ENCODE peak calls at places on chromosomes 7 and 10, in nine cellular contexts. R is IMR-90, L is neural progenitor cell, Q is PC-3, G is neuronal stem cell, K is cardiac fibroblast, P is GM12865, X is cardiac muscle cell, C is mammary epithelial cell. J is an unnamed sample.

GRCh38 chr10:15279236-15279635 is 91.9 kb downstream of the FAM171A1 start:
- DNase-seq in R (no peak), L (no peak), Q (no peak), G (no peak), K (no peak), P (no peak), X (no peak), C (no peak), J (no peak)

GRCh38 chr7:151801782-151802468 is 75.0 kb downstream of the PRKAG2 start:
- DNase-seq in R (no peak), L (no peak), Q (no peak), G (no peak), K (no peak), P (no peak), X (no peak), C (no peak), J (no peak)

GRCh38 chr7:149719050-149719899 is 54.1 kb downstream of the ZNF467 start:
- DNase-seq in R (peak; percentile 76), L (no peak), Q (no peak), G (no peak), K (peak; percentile 60), P (no peak), X (no peak), C (peak; percentile 16), J (peak; percentile 75)

GRCh38 chr10:131224106-131224505 is 87.4 kb downstream of the TCERG1L start:
- DNase-seq in R (no peak), L (no peak), Q (no peak), G (no peak), K (no peak), P (no peak), X (no peak), C (no peak), J (no peak)

GRCh38 chr7:155997431-155998327 is 185.4 kb upstream of the SHH start:
- DNase-seq in R (no peak), L (no peak), Q (no peak), G (no peak), K (no peak), P (no peak), X (no peak), C (no peak), J (no peak)

GRCh38 chr10:133335238-133336122 is 1.2 kb downstream of the CALY start:
- DNase-seq in R (peak; percentile 61), L (peak; percentile 84), Q (peak; percentile 8), G (peak; percentile 70), K (peak; percentile 78), P (peak; percentile 64), X (no peak), C (no peak), J (peak; percentile 73)

GRCh38 chr7:140289804-140290203 is 108.5 kb downstream of the SLC37A3 start:
- DNase-seq in R (no peak), L (no peak), Q (no peak), G (no peak), K (no peak), P (no peak), X (no peak), C (no peak), J (no peak)

GRCh38 chr7:77393261-77393660 is 22.9 kb downstream of the GSAP start:
- DNase-seq in R (peak; percentile 66), L (no peak), Q (peak; percentile 96), G (no peak), K (no peak), P (peak; percentile 93), X (no peak), C (peak; percentile 100), J (peak; percentile 39)

GRCh38 chr7:46145412-46145811 is 224.3 kb upstream of the IGFBP3 start:
- DNase-seq in R (peak; percentile 99), L (peak; percentile 44), Q (peak; percentile 77), G (peak; percentile 46), K (peak; percentile 98), P (no peak), X (peak; percentile 67), C (peak; percentile 71), J (peak; percentile 98)

GRCh38 chr7:118855290-118855689 is 630.8 kb downstream of the ANKRD7 start:
- DNase-seq in R (no peak), L (no peak), Q (no peak), G (no peak), K (no peak), P (no peak), X (no peak), C (no peak), J (no peak)

GRCh38 chr7:90222811-90223725 is 11.5 kb downstream of the STEAP2 start:
- DNase-seq in R (peak; percentile 68), L (peak; percentile 8), Q (peak; percentile 40), G (no peak), K (peak; percentile 37), P (no peak), X (no peak), C (peak; percentile 78), J (no peak)

GRCh38 chr10:79185796-79186374 is 117.1 kb downstream of the ZMIZ1 start:
- DNase-seq in R (no peak), L (no peak), Q (no peak), G (no peak), K (no peak), P (no peak), X (no peak), C (no peak), J (no peak)

GRCh38 chr7:38748056-38748610 is 117.0 kb upstream of the AMPH start:
- DNase-seq in R (peak; percentile 36), L (peak; percentile 23), Q (peak; percentile 54), G (no peak), K (peak; percentile 45), P (no peak), X (peak; percentile 5), C (no peak), J (peak; percentile 62)

GRCh38 chr10:43420369-43421200 is 11.6 kb upstream of the HNRNPF start:
- DNase-seq in R (peak; percentile 78), L (peak; percentile 70), Q (peak; percentile 74), G (no peak), K (peak; percentile 96), P (peak; percentile 93), X (peak; percentile 72), C (peak; percentile 61), J (peak; percentile 95)

GRCh38 chr10:95406651-95407280 is 116.0 kb upstream of the PDLIM1 start:
- DNase-seq in R (no peak), L (no peak), Q (peak; percentile 91), G (no peak), K (peak; percentile 35), P (no peak), X (peak; percentile 81), C (peak; percentile 35), J (no peak)

GRCh38 chr7:142496545-142496991 is 238.7 kb upstream of the PRSS58 start:
- DNase-seq in R (peak; percentile 54), L (peak; percentile 61), Q (peak; percentile 73), G (no peak), K (peak; percentile 51), P (peak; percentile 32), X (peak; percentile 46), C (peak; percentile 46), J (peak; percentile 81)

GRCh38 chr7:80129785-80130184 is 4.8 kb upstream of the GNAI1 start:
- DNase-seq in R (no peak), L (no peak), Q (no peak), G (no peak), K (no peak), P (no peak), X (no peak), C (no peak), J (no peak)

DNA sequence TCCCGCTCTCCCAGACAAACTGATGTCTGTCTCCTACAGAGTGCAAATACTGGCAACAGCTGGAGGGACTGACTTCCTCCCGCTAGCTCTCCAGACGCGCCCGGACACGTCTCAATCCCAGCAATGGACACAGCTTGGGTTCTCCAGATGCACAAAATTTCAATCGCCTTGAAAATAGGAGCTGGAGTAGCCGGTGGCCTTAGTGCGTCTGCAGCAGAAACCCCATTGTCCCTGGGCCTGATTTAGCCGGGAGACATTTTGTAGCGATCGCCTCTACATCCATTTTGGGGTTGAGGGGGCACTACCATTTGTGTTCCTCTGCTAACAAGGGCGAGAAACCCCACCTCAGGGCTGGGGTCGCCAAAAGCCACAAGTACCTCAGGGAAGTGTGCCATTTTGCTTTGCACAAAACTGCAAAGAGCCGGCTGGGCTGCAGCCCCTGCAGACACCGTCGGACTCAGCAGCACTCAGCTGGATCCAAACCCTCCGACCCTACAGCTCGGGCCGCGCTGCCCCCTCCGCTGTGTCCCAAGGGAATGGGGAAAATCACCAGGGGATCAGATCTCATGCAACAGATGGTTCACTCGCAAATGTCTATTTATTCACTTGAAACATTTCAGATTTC is 5.9 kb downstream of the CPA2 start:
- DNase-seq in R (no peak), L (peak; percentile 71), Q (no peak), G (no peak), K (no peak), P (no peak), X (peak; percentile 18), C (peak; percentile 82), J (peak; percentile 46)
- H3K4me3 ChIP-seq in R (no peak overlapping the region), L (no peak overlapping the region), Q (no peak overlapping the region), G (no peak overlapping the region), K (no peak overlapping the region), P (no peak overlapping the region), X (no peak overlapping the region), C (no peak overlapping the region), J (peak overlapping the region; percentile 44)

GRCh38 chr7:100152937-100153666 is 4.4 kb downstream of the LAMTOR4 start:
- DNase-seq in R (no peak), L (no peak), Q (no peak), G (no peak), K (no peak), P (no peak), X (no peak), C (no peak), J (no peak)
- H3K4me3 ChIP-seq in R (no peak overlapping the region), L (no peak overlapping the region), Q (no peak overlapping the region), G (no peak overlapping the region), K (no peak overlapping the region), P (no peak overlapping the region), X (no peak overlapping the region), C (no peak overlapping the region), J (no peak overlapping the region)

DNA sequence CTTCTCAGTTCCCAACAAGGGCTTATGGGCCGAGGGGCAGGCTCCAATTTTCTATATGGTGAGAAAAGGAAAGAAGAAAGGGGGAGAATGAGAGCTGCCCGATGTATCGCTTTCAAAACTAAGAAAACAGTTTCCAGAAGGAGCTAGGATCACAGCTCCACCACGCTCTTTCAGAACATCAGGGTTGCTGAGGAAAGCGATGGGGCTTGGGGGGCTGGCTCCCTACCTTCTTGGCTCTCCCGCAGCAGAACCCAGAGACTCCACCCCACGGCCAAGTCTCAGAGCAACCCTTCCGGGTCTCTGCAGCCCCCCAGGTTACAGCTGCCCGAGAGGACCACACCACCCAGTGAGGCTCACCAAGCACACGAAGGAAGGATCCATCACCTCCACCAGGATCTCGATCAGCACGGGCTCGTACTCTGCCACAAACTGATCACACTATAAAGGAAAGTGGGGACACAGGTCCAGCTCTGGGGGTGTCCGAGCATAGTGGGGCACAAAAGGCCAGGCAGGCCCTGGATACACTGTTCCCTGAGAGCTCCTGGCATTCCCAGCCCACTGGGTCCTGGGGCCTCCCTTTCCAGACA is 32.3 kb downstream of the PSAP start:
- DNase-seq in R (no peak), L (no peak), Q (no peak), G (no peak), K (no peak), P (no peak), X (no peak), C (no peak), J (no peak)
- H3K4me3 ChIP-seq in R (no peak overlapping the region), L (no peak overlapping the region), Q (no peak overlapping the region), G (no peak overlapping the region), K (no peak overlapping the region), P (no peak overlapping the region), X (no peak overlapping the region), C (no peak overlapping the region), J (no peak overlapping the region)

DNA sequence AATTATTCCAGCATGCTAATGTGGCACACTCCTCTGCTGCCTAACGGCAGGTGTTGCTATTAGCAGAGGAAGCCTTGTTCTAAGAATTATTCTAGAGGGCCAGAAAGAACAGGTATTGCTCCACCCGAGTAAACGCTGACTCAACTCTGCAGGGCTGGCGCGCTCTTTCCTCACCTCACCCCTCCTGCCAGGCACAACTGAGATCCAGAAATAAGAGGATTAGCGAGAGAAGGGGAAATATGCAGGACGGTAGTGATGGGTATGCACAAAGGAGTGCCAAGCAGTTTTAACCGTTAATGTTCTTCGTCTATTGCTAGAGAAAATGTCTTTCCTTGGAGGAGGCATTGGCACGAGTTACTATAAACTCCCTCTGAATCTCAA is 382 bp upstream of the SCIN start:
- DNase-seq in R (no peak), L (peak; percentile 34), Q (peak; percentile 57), G (no peak), K (peak; percentile 0), P (peak; percentile 13), X (no peak), C (peak; percentile 67), J (no peak)
- H3K4me3 ChIP-seq in R (no peak overlapping the region), L (peak overlapping the region; percentile 57), Q (peak overlapping the region; percentile 71), G (peak overlapping the region; percentile 79), K (peak overlapping the region; percentile 32), P (peak overlapping the region; percentile 52), X (peak overlapping the region; percentile 34), C (peak overlapping the region; percentile 50), J (peak overlapping the region; percentile 45)